ENCODE peak calls at places on chromosomes 16 and 17, in six cellular contexts. O is K562, N is A549, P is IMR-90, H is HepG2, R is GM12878. M is an unnamed sample.

GRCh38 chr17:63999680-64000531 is 1.8 kb downstream of the PRR29 start:
- DNase-seq in O (no peak), N (no peak), P (no peak), H (no peak), R (no peak), M (no peak)

GRCh38 chr16:13186813-13187212 is 285.4 kb downstream of the SHISA9 start:
- DNase-seq in O (no peak), N (peak), P (no peak), H (peak), R (no peak), M (no peak)

GRCh38 chr17:7281953-7282751 is 634 bp downstream of the SLC2A4 start:
- DNase-seq in O (peak), N (no peak), P (no peak), H (no peak), R (no peak), M (no peak)

GRCh38 chr17:80761421-80761871 is 216.8 kb downstream of the RPTOR start:
- DNase-seq in O (no peak), N (no peak), P (peak), H (no peak), R (no peak), M (no peak)

GRCh38 chr16:649646-650045 is 481 bp downstream of the WDR90 start:
- DNase-seq in O (no peak), N (no peak), P (no peak), H (no peak), R (no peak), M (no peak)

GRCh38 chr17:61723183-61723582 is 132.2 kb upstream of the NACA2 start:
- DNase-seq in O (no peak), N (no peak), P (no peak), H (peak), R (no peak), M (no peak)

GRCh38 chr16:85913688-85914422 is 14.9 kb downstream of the IRF8 start:
- DNase-seq in O (no peak), N (no peak), P (no peak), H (no peak), R (no peak), M (no peak)

GRCh38 chr17:65297384-65297783 is 160.2 kb downstream of the RGS9 start:
- DNase-seq in O (no peak), N (no peak), P (no peak), H (no peak), R (no peak), M (no peak)

GRCh38 chr16:67897231-67897630 is 4.2 kb downstream of the PSKH1 start:
- DNase-seq in O (no peak), N (no peak), P (peak), H (no peak), R (no peak), M (no peak)

GRCh38 chr17:51270675-51271074 is 10.3 kb downstream of the UTP18 start:
- DNase-seq in O (no peak), N (no peak), P (no peak), H (peak), R (no peak), M (no peak)

GRCh38 chr16:79707867-79708266 is 107.3 kb upstream of the MAF start:
- DNase-seq in O (no peak), N (no peak), P (no peak), H (no peak), R (no peak), M (no peak)

GRCh38 chr16:55048745-55049144 is 118.1 kb downstream of the IRX5 start:
- DNase-seq in O (no peak), N (no peak), P (no peak), H (no peak), R (no peak), M (no peak)

GRCh38 chr16:57855188-57855587 is 52.9 kb upstream of the KIFC3 start:
- DNase-seq in O (no peak), N (no peak), P (no peak), H (no peak), R (no peak), M (no peak)

GRCh38 chr17:77924757-77925336 is 33.7 kb upstream of the TNRC6C start:
- DNase-seq in O (no peak), N (no peak), P (peak), H (no peak), R (no peak), M (no peak)

GRCh38 chr17:71192039-71192555 is 928.7 kb upstream of the SOX9 start:
- DNase-seq in O (no peak), N (no peak), P (no peak), H (no peak), R (no peak), M (no peak)

GRCh38 chr16:73337371-73337770 is 289.4 kb upstream of the ZFHX3 start:
- DNase-seq in O (no peak), N (no peak), P (no peak), H (no peak), R (no peak), M (no peak)

GRCh38 chr17:83103200-83103937 is 24.0 kb downstream of the METRNL start:
- DNase-seq in O (peak), N (peak), P (peak), H (no peak), R (no peak), M (peak)

GRCh38 chr17:40516581-40517285 is 15.3 kb upstream of the TNS4 start:
- DNase-seq in O (peak), N (peak), P (no peak), H (peak), R (peak), M (no peak)

GRCh38 chr17:2266865-2267228 is 36.7 kb downstream of the SMG6 start:
- DNase-seq in O (no peak), N (no peak), P (no peak), H (no peak), R (no peak), M (no peak)

GRCh38 chr17:51365090-51365489 is 104.7 kb downstream of the UTP18 start:
- DNase-seq in O (no peak), N (peak), P (no peak), H (no peak), R (no peak), M (no peak)

GRCh38 chr16:53220585-53220984 is 165.8 kb downstream of the CHD9 start:
- DNase-seq in O (no peak), N (peak), P (peak), H (peak), R (no peak), M (no peak)

GRCh38 chr16:57446530-57447141 is 549 bp downstream of the CIAPIN1 start:
- DNase-seq in O (peak), N (peak), P (peak), H (no peak), R (no peak), M (peak)

GRCh38 chr17:41725134-41725533 is 9.3 kb downstream of the HAP1 start:
- DNase-seq in O (peak), N (no peak), P (no peak), H (no peak), R (no peak), M (no peak)

GRCh38 chr17:76410328-76410965 is 26.0 kb downstream of the SPHK1 start:
- DNase-seq in O (no peak), N (no peak), P (no peak), H (no peak), R (no peak), M (no peak)

GRCh38 chr17:76405967-76406647 is 21.7 kb downstream of the SPHK1 start:
- DNase-seq in O (peak), N (no peak), P (peak), H (no peak), R (no peak), M (no peak)

GRCh38 chr17:76405607-76405966 is 21.2 kb downstream of the SPHK1 start:
- DNase-seq in O (peak), N (no peak), P (no peak), H (no peak), R (no peak), M (no peak)

GRCh38 chr17:76407509-76407908 is 23.1 kb downstream of the SPHK1 start:
- DNase-seq in O (no peak), N (no peak), P (no peak), H (no peak), R (no peak), M (no peak)

GRCh38 chr17:76408037-76408849 is 23.8 kb downstream of the SPHK1 start:
- DNase-seq in O (peak), N (peak), P (peak), H (peak), R (no peak), M (peak)
- TF ChIP-seq BHLHE40 in O (no peak), N (no peak), P (no peak), H (no peak), R (peak), M (no peak)

GRCh38 chr17:15279011-15279477 is 13.9 kb upstream of the PMP22 start:
- DNase-seq in O (no peak), N (peak), P (peak), H (no peak), R (no peak), M (no peak)
- TF ChIP-seq BHLHE40 in O (no peak), N (peak), P (peak), H (no peak), R (no peak), M (no peak)

GRCh38 chr17:37551788-37552187 is 57.4 kb downstream of the SYNRG start:
- DNase-seq in O (no peak), N (no peak), P (peak), H (no peak), R (no peak), M (no peak)
- TF ChIP-seq BHLHE40 in O (no peak), N (no peak), P (no peak), H (no peak), R (no peak), M (no peak)

DNA sequence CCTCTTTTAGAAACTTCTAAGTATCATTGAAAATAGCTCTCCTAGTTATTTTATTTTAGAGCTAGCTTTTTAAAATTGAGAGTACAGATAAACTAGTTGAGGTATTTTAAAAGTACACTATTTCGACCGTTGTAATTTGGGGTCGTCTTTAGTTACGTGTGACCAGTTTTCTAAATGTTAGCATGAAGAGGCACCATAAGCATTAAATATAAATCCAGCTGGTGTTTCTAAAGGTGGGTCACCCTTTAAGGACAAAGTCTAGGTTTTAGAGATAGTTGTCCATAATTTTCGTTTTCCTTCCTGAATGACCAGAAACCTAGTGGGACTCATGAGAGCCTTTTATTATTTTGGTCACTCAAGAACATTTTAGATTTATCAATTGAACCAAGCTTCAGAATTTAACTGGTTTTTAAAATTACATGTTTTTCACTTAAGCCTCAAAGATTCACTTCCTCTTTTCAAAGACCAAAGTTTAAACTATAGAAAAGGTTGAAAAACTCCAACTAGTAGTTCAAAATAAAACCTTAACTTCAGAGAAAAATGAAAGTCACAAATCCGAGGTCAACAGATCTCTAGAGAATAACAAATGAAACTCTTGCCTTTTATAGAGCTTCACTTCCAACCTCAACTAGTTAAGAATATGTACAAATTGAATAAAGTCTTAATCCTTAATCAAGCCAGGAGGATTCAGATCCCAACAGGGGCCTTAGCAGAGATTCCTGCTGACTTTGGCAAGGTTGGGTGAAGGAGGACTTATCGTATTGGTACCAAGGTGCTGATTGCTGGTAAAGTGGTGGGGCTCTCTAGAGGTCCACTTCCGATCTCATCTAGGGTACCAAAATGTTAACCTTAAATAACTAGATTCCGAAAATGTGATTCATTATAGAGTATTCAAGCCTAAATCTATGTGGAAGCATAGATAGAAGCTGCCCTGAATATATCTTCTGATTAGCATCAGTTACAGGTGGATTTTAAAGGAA is 32.5 kb downstream of the PHKB start:
- DNase-seq in O (no peak), N (no peak), P (no peak), H (no peak), R (peak), M (no peak)
- TF ChIP-seq BHLHE40 in O (no peak), N (no peak), P (no peak), H (no peak), R (no peak), M (no peak)